ENCODE peak calls at places on chromosomes 11 and 22, in five cellular contexts. One of them, this sample, is unnamed.

GRCh38 chr11:61004841-61005240 is 33.4 kb downstream of the CD6 start:
- DNase-seq in left lung: no peak
- DNase-seq in ureter: no peak
- DNase-seq in colonic mucosa: no peak
- DNase-seq in stimulated activated naive CD4-positive, alpha-beta T cell treated with Interleukin-2 at 50 U/mL for 16 hours: peak
- DNase-seq in this sample: no peak

GRCh38 chr11:114400974-114401223 is 433 bp downstream of the RBM7 start:
- DNase-seq in left lung: no peak
- DNase-seq in ureter: no peak
- DNase-seq in colonic mucosa: no peak
- DNase-seq in stimulated activated naive CD4-positive, alpha-beta T cell treated with Interleukin-2 at 50 U/mL for 16 hours: no peak
- DNase-seq in this sample: no peak

GRCh38 chr11:7896026-7896785 is 34.9 kb downstream of the OR10A6 start:
- DNase-seq in left lung: no peak
- DNase-seq in ureter: no peak
- DNase-seq in colonic mucosa: no peak
- DNase-seq in stimulated activated naive CD4-positive, alpha-beta T cell treated with Interleukin-2 at 50 U/mL for 16 hours: no peak
- DNase-seq in this sample: no peak

GRCh38 chr22:30044369-30044768 is 35.9 kb upstream of the HORMAD2 start:
- DNase-seq in left lung: no peak
- DNase-seq in ureter: peak
- DNase-seq in colonic mucosa: peak
- DNase-seq in stimulated activated naive CD4-positive, alpha-beta T cell treated with Interleukin-2 at 50 U/mL for 16 hours: no peak
- DNase-seq in this sample: no peak

GRCh38 chr11:4184163-4184916 is 89.7 kb downstream of the RRM1 start:
- DNase-seq in left lung: peak
- DNase-seq in ureter: no peak
- DNase-seq in colonic mucosa: no peak
- DNase-seq in stimulated activated naive CD4-positive, alpha-beta T cell treated with Interleukin-2 at 50 U/mL for 16 hours: no peak
- DNase-seq in this sample: no peak

GRCh38 chr11:72789493-72790131 is 4.2 kb downstream of the STARD10 start:
- DNase-seq in left lung: no peak
- DNase-seq in ureter: no peak
- DNase-seq in colonic mucosa: no peak
- DNase-seq in stimulated activated naive CD4-positive, alpha-beta T cell treated with Interleukin-2 at 50 U/mL for 16 hours: no peak
- DNase-seq in this sample: no peak

GRCh38 chr11:102389253-102389652 is 42.2 kb downstream of the BIRC2 start:
- DNase-seq in left lung: no peak
- DNase-seq in ureter: no peak
- DNase-seq in colonic mucosa: no peak
- DNase-seq in stimulated activated naive CD4-positive, alpha-beta T cell treated with Interleukin-2 at 50 U/mL for 16 hours: no peak
- DNase-seq in this sample: no peak

GRCh38 chr22:43852605-43853327 is 9.5 kb downstream of the SULT4A1 start:
- DNase-seq in left lung: no peak
- DNase-seq in ureter: no peak
- DNase-seq in colonic mucosa: no peak
- DNase-seq in stimulated activated naive CD4-positive, alpha-beta T cell treated with Interleukin-2 at 50 U/mL for 16 hours: no peak
- DNase-seq in this sample: no peak

GRCh38 chr22:39661842-39662676 is 91.5 kb downstream of the CACNA1I start:
- DNase-seq in left lung: no peak
- DNase-seq in ureter: peak
- DNase-seq in colonic mucosa: peak
- DNase-seq in stimulated activated naive CD4-positive, alpha-beta T cell treated with Interleukin-2 at 50 U/mL for 16 hours: peak
- DNase-seq in this sample: no peak

This sample was measured in lower lobe of right lung.